ENCODE peak calls at places on chromosomes 5 and 9, in seven cellular contexts. J is right atrium auricular region, A is thoracic aorta, F is Peyer's patch, E is A673, G is esophagus squamous epithelium, C is tibial artery. Y is an unnamed sample. For H3K27me3, the result is how much of the 10 kb centered on the place peaks cover.

GRCh38 chr9:79719989-79720388 is 148.2 kb downstream of the TLE4 start:
- DNase-seq in J (no peak), A (no peak), F (no peak), E (peak), G (no peak), C (no peak), Y (peak)

GRCh38 chr5:115815006-115815692 is 1.3 kb downstream of the CDO1 start:
- DNase-seq in J (no peak), A (no peak), F (no peak), E (no peak), G (no peak), C (no peak), Y (no peak)

GRCh38 chr5:143582176-143582575 is 178.7 kb upstream of the NR3C1 start:
- DNase-seq in J (no peak), A (no peak), F (no peak), E (no peak), G (no peak), C (no peak), Y (no peak)

GRCh38 chr5:110544603-110545002 is 181.9 kb downstream of the TMEM232 start:
- DNase-seq in J (no peak), A (no peak), F (no peak), E (no peak), G (no peak), C (no peak), Y (no peak)

GRCh38 chr9:37410354-37410861 is 12.1 kb upstream of the GRHPR start:
- DNase-seq in J (no peak), A (no peak), F (no peak), E (no peak), G (no peak), C (no peak), Y (no peak)

GRCh38 chr9:21555911-21556310 is 73.8 kb upstream of the IFNE start:
- DNase-seq in J (no peak), A (no peak), F (no peak), E (no peak), G (no peak), C (no peak), Y (no peak)

GRCh38 chr9:94918038-94918753 is 191.7 kb downstream of the AOPEP start:
- DNase-seq in J (peak), A (no peak), F (no peak), E (no peak), G (no peak), C (no peak), Y (no peak)

GRCh38 chr5:7794823-7795222 is 56.1 kb downstream of the CFAP90 start:
- DNase-seq in J (no peak), A (no peak), F (no peak), E (no peak), G (no peak), C (no peak), Y (no peak)

GRCh38 chr5:10704949-10705621 is 55.9 kb downstream of the DAP start:
- DNase-seq in J (no peak), A (no peak), F (no peak), E (peak), G (no peak), C (no peak), Y (no peak)

GRCh38 chr5:140556438-140556837 is 835 bp downstream of the SRA1 start:
- DNase-seq in J (no peak), A (no peak), F (no peak), E (no peak), G (no peak), C (no peak), Y (no peak)

GRCh38 chr9:21770877-21771560 is 31.4 kb upstream of the MTAP start:
- DNase-seq in J (no peak), A (no peak), F (no peak), E (peak), G (no peak), C (no peak), Y (no peak)

GRCh38 chr5:168327994-168328393 is 36.5 kb downstream of the WWC1 start:
- DNase-seq in J (no peak), A (no peak), F (no peak), E (no peak), G (no peak), C (no peak), Y (no peak)

GRCh38 chr9:129981180-129981907 is 61.6 kb downstream of the FNBP1 start:
- DNase-seq in J (peak), A (no peak), F (peak), E (no peak), G (no peak), C (peak), Y (no peak)

GRCh38 chr9:14526504-14526903 is 166.7 kb downstream of the ZDHHC21 start:
- DNase-seq in J (no peak), A (no peak), F (no peak), E (no peak), G (no peak), C (no peak), Y (no peak)

GRCh38 chr9:88593537-88594185 is 58.7 kb downstream of the NXNL2 start:
- DNase-seq in J (no peak), A (no peak), F (peak), E (peak), G (no peak), C (peak), Y (peak)

GRCh38 chr5:82018462-82018861 is 46.6 kb downstream of the ATG10 start:
- DNase-seq in J (no peak), A (no peak), F (no peak), E (no peak), G (no peak), C (no peak), Y (no peak)

GRCh38 chr5:142015781-142016533 is 3.1 kb upstream of the GNPDA1 start:
- DNase-seq in J (no peak), A (no peak), F (peak), E (peak), G (no peak), C (no peak), Y (no peak)

GRCh38 chr5:502325-503079 is 21.7 kb downstream of the SLC9A3 start:
- DNase-seq in J (no peak), A (no peak), F (no peak), E (no peak), G (no peak), C (no peak), Y (peak)
- H3K27me3 ChIP-seq in J (under half), A (under half), F (under half), E (under half), G (under half), C (under half), Y (under half)

DNA sequence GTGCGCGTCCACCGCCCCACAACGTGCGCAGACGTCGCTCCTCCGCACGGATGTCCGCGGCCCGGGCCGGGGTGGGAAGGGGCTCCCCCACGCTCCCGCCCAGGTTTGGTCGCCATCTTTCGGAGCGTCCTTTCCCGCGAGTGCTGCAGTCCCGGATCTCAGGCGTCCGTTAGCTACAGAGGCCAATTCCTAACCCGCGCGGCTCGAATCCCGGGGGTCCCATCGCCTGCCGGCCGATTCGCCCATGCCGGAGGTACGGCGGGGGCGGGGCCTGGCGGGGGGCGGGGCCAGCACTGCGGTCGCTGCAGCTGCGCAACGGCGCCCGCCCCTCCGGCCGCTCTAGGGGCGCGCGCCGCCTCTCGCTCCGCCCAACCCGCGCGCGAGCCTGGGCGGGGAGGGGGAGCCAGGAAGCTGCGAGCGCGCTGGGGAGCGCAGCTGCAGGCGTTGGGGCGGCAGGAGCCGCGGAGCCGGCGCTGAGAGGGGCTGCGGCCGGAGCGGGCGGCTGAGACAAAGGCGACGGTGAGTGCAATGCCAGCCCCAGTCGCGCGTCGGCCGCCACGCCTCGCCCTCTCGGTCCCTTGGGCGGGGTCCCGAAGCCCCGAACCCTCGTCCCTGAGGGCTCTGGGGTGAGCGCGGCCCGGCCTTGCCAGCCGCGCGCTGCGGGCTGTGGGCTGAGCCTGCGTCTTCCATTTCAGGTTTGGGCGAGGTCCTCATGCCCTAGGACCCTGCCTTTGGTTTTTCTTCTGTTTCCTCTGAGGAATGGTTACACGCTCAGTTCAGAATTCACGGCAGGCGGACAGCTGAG is at the start of gene CDC42SE2:
- DNase-seq in J (peak), A (no peak), F (peak), E (peak), G (peak), C (peak), Y (peak)
- TF ChIP-seq CTCF in J (no peak), A (no peak), F (no peak), E (no peak), G (no peak), C (peak), Y (no peak)

GRCh38 chr5:172548981-172549707 is 91.9 kb upstream of the NEURL1B start:
- DNase-seq in J (no peak), A (no peak), F (no peak), E (no peak), G (no peak), C (no peak), Y (no peak)
- H3K27me3 ChIP-seq in J (under half), A (under half), F (under half), E (under half), G (under half), C (under half), Y (under half)

GRCh38 chr5:92835712-92836111 is 745.3 kb downstream of the NR2F1-AS1 start:
- DNase-seq in J (no peak), A (no peak), F (no peak), E (no peak), G (no peak), C (no peak), Y (no peak)

GRCh38 chr5:92841604-92842155 is 739.3 kb downstream of the NR2F1-AS1 start:
- DNase-seq in J (no peak), A (no peak), F (no peak), E (no peak), G (no peak), C (no peak), Y (no peak)

GRCh38 chr5:92836861-92837755 is 743.9 kb downstream of the NR2F1-AS1 start:
- DNase-seq in J (no peak), A (no peak), F (no peak), E (no peak), G (no peak), C (no peak), Y (no peak)

DNA sequence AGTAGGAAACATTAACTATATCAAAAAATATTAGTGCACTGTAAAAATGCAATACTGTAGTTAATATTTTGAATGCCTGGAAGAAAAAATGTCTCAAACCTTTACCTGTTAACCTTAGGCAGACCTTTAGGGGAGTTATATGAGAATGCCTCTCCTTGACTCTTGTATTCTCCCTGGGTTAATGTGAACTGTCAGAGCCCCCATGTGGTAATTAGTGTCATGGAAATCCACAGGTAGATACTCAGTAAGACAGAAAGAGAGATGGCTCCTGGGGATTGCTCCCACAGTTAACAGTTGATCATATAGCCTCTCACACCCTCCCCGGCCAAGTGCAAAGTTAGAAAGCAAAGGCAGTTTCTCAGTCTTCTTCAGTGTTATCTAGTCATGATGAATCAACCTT is 742.8 kb downstream of the NR2F1-AS1 start:
- DNase-seq in J (no peak), A (no peak), F (no peak), E (no peak), G (no peak), C (no peak), Y (no peak)
- TF ChIP-seq CTCF in J (no peak), A (no peak), F (no peak), E (no peak), G (no peak), C (no peak), Y (peak)

GRCh38 chr9:130981002-130981760 is 27.8 kb upstream of the LAMC3 start:
- DNase-seq in J (no peak), A (no peak), F (no peak), E (no peak), G (no peak), C (no peak), Y (no peak)

GRCh38 chr9:130981761-130982147 is 27.2 kb upstream of the LAMC3 start:
- DNase-seq in J (no peak), A (no peak), F (no peak), E (no peak), G (no peak), C (no peak), Y (no peak)

GRCh38 chr9:130983283-130983670 is 25.7 kb upstream of the LAMC3 start:
- DNase-seq in J (no peak), A (no peak), F (no peak), E (no peak), G (no peak), C (no peak), Y (no peak)

GRCh38 chr9:130984476-130984875 is 24.5 kb upstream of the LAMC3 start:
- DNase-seq in J (no peak), A (no peak), F (no peak), E (no peak), G (no peak), C (no peak), Y (no peak)

GRCh38 chr9:130982636-130983282 is 26.2 kb upstream of the LAMC3 start:
- DNase-seq in J (no peak), A (no peak), F (no peak), E (no peak), G (no peak), C (no peak), Y (no peak)
- H3K27me3 ChIP-seq in J (under half), A (under half), F (under half), E (under half), G (under half), C (under half), Y (under half)